ENCODE peak calls at places on chromosomes 2 and 18, in nine cellular contexts. B is neural crest cell, T is NCI-H1417, D is cortex of kidney, F is amniotic stem cell, H is iris pigment epithelial cell, Q is B cell, N is Ammon's horn, Y is frontal cortex. V is an unnamed sample.
A peak's percentile ranks its signal among the peaks of the same experiment; 100 is the strongest.

GRCh38 chr2:54492335-54492734 is 36.2 kb downstream of the SPTBN1 start:
- DNase-seq in Q (no peak), B (no peak), Y (no peak), F (no peak), T (no peak), D (no peak), H (no peak), N (no peak), V (no peak)

GRCh38 chr2:109195193-109196045 is 66.4 kb downstream of the SH3RF3 start:
- DNase-seq in T (peak; percentile 29), H (no peak), N (no peak), B (no peak), F (no peak), D (no peak), Q (no peak), Y (no peak), V (no peak)

GRCh38 chr2:227325824-227326195 is 759 bp downstream of the MFF start:
- DNase-seq in Q (no peak), Y (peak; percentile 28), F (peak; percentile 10), N (peak; percentile 53), H (peak; percentile 50), B (peak; percentile 26), D (no peak), T (no peak), V (peak; percentile 53)

GRCh38 chr2:160367887-160368286 is 125.7 kb downstream of the RBMS1 start:
- DNase-seq in Q (peak; percentile 25), D (no peak), B (no peak), Y (no peak), T (no peak), N (peak; percentile 52), H (peak; percentile 99), F (peak; percentile 37), V (peak; percentile 30)

GRCh38 chr18:66792466-66792865 is 188.6 kb upstream of the CDH19 start:
- DNase-seq in N (no peak), F (no peak), H (peak; percentile 33), Y (no peak), Q (no peak), D (no peak), T (no peak), B (no peak), V (no peak)

GRCh38 chr2:84201158-84201557 is 257.9 kb downstream of the SUCLG1 start:
- DNase-seq in H (no peak), T (no peak), Q (no peak), D (no peak), N (no peak), F (no peak), Y (no peak), B (no peak), V (no peak)

GRCh38 chr2:78644849-78645248 is 380.7 kb upstream of the REG3G start:
- DNase-seq in D (no peak), H (peak; percentile 0), Q (no peak), T (no peak), B (no peak), F (no peak), Y (no peak), N (no peak), V (no peak)

GRCh38 chr2:99860720-99861375 is 281.5 kb downstream of the AFF3 start:
- DNase-seq in B (no peak), T (no peak), D (no peak), N (no peak), F (no peak), Y (no peak), Q (no peak), H (no peak), V (no peak)

GRCh38 chr2:135783416-135783815 is 41.8 kb downstream of the UBXN4 start:
- DNase-seq in D (no peak), H (no peak), Q (no peak), T (no peak), N (no peak), B (no peak), F (no peak), Y (no peak), V (no peak)

GRCh38 chr18:44901283-44901682 is 220.6 kb downstream of the SETBP1 start:
- DNase-seq in N (no peak), Y (no peak), F (no peak), T (no peak), H (peak; percentile 7), B (no peak), D (no peak), Q (no peak), V (no peak)

GRCh38 chr2:861655-862355 is 88.8 kb upstream of the SNTG2 start:
- DNase-seq in H (no peak), B (no peak), N (no peak), T (peak; percentile 95), Y (peak; percentile 47), D (no peak), F (no peak), Q (no peak), V (no peak)

GRCh38 chr2:162007447-162008040 is 66.5 kb downstream of the DPP4 start:
- DNase-seq in B (no peak), H (no peak), F (no peak), N (no peak), T (no peak), D (no peak), Y (no peak), Q (peak; percentile 17), V (no peak)

GRCh38 chr2:24978661-24979060 is 6.9 kb upstream of the DNAJC27 start:
- DNase-seq in N (no peak), D (no peak), B (no peak), H (no peak), F (no peak), T (no peak), Y (no peak), Q (no peak), V (no peak)

GRCh38 chr2:232486558-232487384 is 863 bp downstream of the ECEL1 start:
- DNase-seq in F (no peak), H (no peak), T (no peak), Y (no peak), B (no peak), D (no peak), N (no peak), Q (no peak), V (no peak)

GRCh38 chr2:209584915-209585314 is 161.1 kb downstream of the MAP2 start:
- DNase-seq in Y (no peak), B (no peak), D (no peak), Q (no peak), N (peak; percentile 47), H (no peak), T (no peak), F (no peak), V (no peak)

GRCh38 chr18:36663312-36663711 is 165.5 kb downstream of the TPGS2 start:
- DNase-seq in Y (no peak), D (no peak), F (no peak), Q (no peak), B (no peak), N (no peak), T (no peak), H (no peak), V (no peak)

GRCh38 chr2:28162538-28162937 is 230.1 kb upstream of the FOSL2 start:
- DNase-seq in B (no peak), T (no peak), D (no peak), H (no peak), F (no peak), Q (no peak), N (no peak), Y (no peak), V (no peak)

GRCh38 chr2:217248312-217248935 is 388.6 kb upstream of the TNP1 start:
- DNase-seq in F (no peak), B (no peak), N (peak; percentile 83), D (no peak), H (peak; percentile 46), Q (peak; percentile 9), T (peak; percentile 91), Y (peak; percentile 20), V (peak; percentile 50)

GRCh38 chr18:46574740-46575108 is 82.3 kb downstream of the LOXHD1 start:
- DNase-seq in B (no peak), D (no peak), Y (no peak), N (no peak), H (no peak), F (no peak), Q (no peak), T (no peak), V (no peak)

GRCh38 chr18:76991021-76991688 is 141.4 kb downstream of the MBP start:
- DNase-seq in Q (no peak), D (no peak), H (no peak), N (no peak), B (no peak), Y (no peak), T (no peak), F (no peak), V (no peak)

V was measured in transverse colon.